ENCODE peak calls at places on chromosomes 1 and 21, in six cellular contexts. One of them, this sample, is unnamed.

GRCh38 chr1:34199927-34200326 is 23.2 kb downstream of the C1orf94 start:
- DNase-seq in fibroblast of lung: no peak
- DNase-seq in psoas muscle: no peak
- DNase-seq in GM06990: no peak
- DNase-seq in cardiac fibroblast: no peak
- DNase-seq in neural progenitor cell: no peak
- DNase-seq in this sample: no peak

GRCh38 chr1:30106125-30106524 is 617.3 kb downstream of the MATN1 start:
- DNase-seq in fibroblast of lung: peak
- DNase-seq in psoas muscle: no peak
- DNase-seq in GM06990: no peak
- DNase-seq in cardiac fibroblast: peak
- DNase-seq in neural progenitor cell: peak
- DNase-seq in this sample: no peak

GRCh38 chr1:182166750-182167149 is 105.2 kb upstream of the ZNF648 start:
- DNase-seq in fibroblast of lung: no peak
- DNase-seq in psoas muscle: no peak
- DNase-seq in GM06990: no peak
- DNase-seq in cardiac fibroblast: no peak
- DNase-seq in neural progenitor cell: no peak
- DNase-seq in this sample: no peak

GRCh38 chr1:171883844-171884243 is 42.5 kb downstream of the DNM3 start:
- DNase-seq in fibroblast of lung: no peak
- DNase-seq in psoas muscle: no peak
- DNase-seq in GM06990: peak
- DNase-seq in cardiac fibroblast: no peak
- DNase-seq in neural progenitor cell: no peak
- DNase-seq in this sample: no peak

GRCh38 chr1:4668738-4669700 is 14.6 kb downstream of the AJAP1 start:
- DNase-seq in fibroblast of lung: no peak
- DNase-seq in psoas muscle: no peak
- DNase-seq in GM06990: no peak
- DNase-seq in cardiac fibroblast: peak
- DNase-seq in neural progenitor cell: no peak
- DNase-seq in this sample: no peak

GRCh38 chr1:36223373-36223995 is 759 bp upstream of the THRAP3 start:
- DNase-seq in fibroblast of lung: peak
- DNase-seq in psoas muscle: no peak
- DNase-seq in GM06990: peak
- DNase-seq in cardiac fibroblast: peak
- DNase-seq in neural progenitor cell: peak
- DNase-seq in this sample: peak

GRCh38 chr1:180860535-180860934 is 52.2 kb upstream of the KIAA1614 start:
- DNase-seq in fibroblast of lung: no peak
- DNase-seq in psoas muscle: no peak
- DNase-seq in GM06990: no peak
- DNase-seq in cardiac fibroblast: no peak
- DNase-seq in neural progenitor cell: no peak
- DNase-seq in this sample: no peak

GRCh38 chr1:35031103-35031452 is 667 bp downstream of the ZMYM6 start:
- DNase-seq in fibroblast of lung: peak
- DNase-seq in psoas muscle: peak
- DNase-seq in GM06990: peak
- DNase-seq in cardiac fibroblast: peak
- DNase-seq in neural progenitor cell: peak
- DNase-seq in this sample: no peak

GRCh38 chr1:56573311-56573710 is 6.1 kb downstream of the PLPP3 start:
- DNase-seq in fibroblast of lung: no peak
- DNase-seq in psoas muscle: no peak
- DNase-seq in GM06990: no peak
- DNase-seq in cardiac fibroblast: no peak
- DNase-seq in neural progenitor cell: no peak
- DNase-seq in this sample: no peak

GRCh38 chr1:48047116-48047515 is 49.9 kb upstream of the TRABD2B start:
- DNase-seq in fibroblast of lung: no peak
- DNase-seq in psoas muscle: no peak
- DNase-seq in GM06990: no peak
- DNase-seq in cardiac fibroblast: no peak
- DNase-seq in neural progenitor cell: no peak
- DNase-seq in this sample: no peak

GRCh38 chr1:188027613-188028012 is 1198.9 kb downstream of the PLA2G4A start:
- DNase-seq in fibroblast of lung: peak
- DNase-seq in psoas muscle: no peak
- DNase-seq in GM06990: peak
- DNase-seq in cardiac fibroblast: peak
- DNase-seq in neural progenitor cell: no peak
- DNase-seq in this sample: no peak

GRCh38 chr1:230568008-230568407 is 74.3 kb upstream of the COG2 start:
- DNase-seq in fibroblast of lung: no peak
- DNase-seq in psoas muscle: no peak
- DNase-seq in GM06990: peak
- DNase-seq in cardiac fibroblast: peak
- DNase-seq in neural progenitor cell: no peak
- DNase-seq in this sample: no peak

GRCh38 chr1:24551910-24552571 is 3.8 kb upstream of the NCMAP start:
- DNase-seq in fibroblast of lung: peak
- DNase-seq in psoas muscle: no peak
- DNase-seq in GM06990: no peak
- DNase-seq in cardiac fibroblast: peak
- DNase-seq in neural progenitor cell: peak
- DNase-seq in this sample: no peak

GRCh38 chr1:66335859-66336640 is 197.9 kb upstream of the SGIP1 start:
- DNase-seq in fibroblast of lung: no peak
- DNase-seq in psoas muscle: peak
- DNase-seq in GM06990: peak
- DNase-seq in cardiac fibroblast: peak
- DNase-seq in neural progenitor cell: no peak
- DNase-seq in this sample: peak

GRCh38 chr21:16587141-16587570 is 857.4 kb downstream of the USP25 start:
- DNase-seq in fibroblast of lung: peak
- DNase-seq in psoas muscle: peak
- DNase-seq in GM06990: no peak
- DNase-seq in cardiac fibroblast: peak
- DNase-seq in neural progenitor cell: no peak
- DNase-seq in this sample: no peak

GRCh38 chr21:39020751-39021474 is 162.3 kb downstream of the PSMG1 start:
- DNase-seq in fibroblast of lung: peak
- DNase-seq in psoas muscle: no peak
- DNase-seq in GM06990: no peak
- DNase-seq in cardiac fibroblast: peak
- DNase-seq in neural progenitor cell: no peak
- DNase-seq in this sample: no peak

GRCh38 chr1:185652348-185652747 is 81.8 kb upstream of the HMCN1 start:
- DNase-seq in fibroblast of lung: peak
- DNase-seq in psoas muscle: no peak
- DNase-seq in GM06990: no peak
- DNase-seq in cardiac fibroblast: no peak
- DNase-seq in neural progenitor cell: no peak
- DNase-seq in this sample: no peak

GRCh38 chr1:17201201-17202021 is 3.5 kb upstream of the PADI1 start:
- DNase-seq in fibroblast of lung: no peak
- DNase-seq in psoas muscle: no peak
- DNase-seq in GM06990: no peak
- DNase-seq in cardiac fibroblast: no peak
- DNase-seq in neural progenitor cell: no peak
- DNase-seq in this sample: no peak

GRCh38 chr1:84643183-84643582 is 47.1 kb downstream of the SSX2IP start:
- DNase-seq in fibroblast of lung: no peak
- DNase-seq in psoas muscle: no peak
- DNase-seq in GM06990: no peak
- DNase-seq in cardiac fibroblast: no peak
- DNase-seq in neural progenitor cell: no peak
- DNase-seq in this sample: no peak

DNA sequence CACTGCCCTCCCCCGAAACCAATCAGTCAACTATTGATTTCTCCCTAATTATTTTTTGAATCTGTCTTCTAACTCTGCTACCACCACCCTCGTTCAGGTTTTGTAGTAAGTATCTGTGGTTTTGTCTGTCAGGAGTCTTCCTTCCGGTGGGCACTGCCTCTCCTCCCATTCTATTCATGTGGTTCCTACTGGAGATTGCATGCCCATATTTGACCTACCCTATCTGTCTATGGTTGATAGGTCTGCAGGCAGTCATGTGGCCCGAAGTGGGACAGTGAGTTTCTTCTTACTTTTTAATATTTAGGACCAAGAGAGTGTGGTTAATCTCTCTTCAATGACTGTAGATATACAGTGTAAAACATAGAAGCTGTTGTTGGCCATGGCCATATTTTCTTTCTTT is 17.8 kb upstream of the MAST2 start:
- DNase-seq in fibroblast of lung: no peak
- DNase-seq in psoas muscle: no peak
- DNase-seq in GM06990: peak
- DNase-seq in cardiac fibroblast: no peak
- DNase-seq in neural progenitor cell: no peak
- DNase-seq in this sample: peak
- H3K4me3 ChIP-seq in fibroblast of lung: no peak
- H3K4me3 ChIP-seq in psoas muscle: no peak
- H3K4me3 ChIP-seq in GM06990: no peak
- H3K4me3 ChIP-seq in cardiac fibroblast: no peak
- H3K4me3 ChIP-seq in neural progenitor cell: no peak
- H3K4me3 ChIP-seq in this sample: no peak

GRCh38 chr1:16014509-16015482 is 3.0 kb downstream of the HSPB7 start:
- DNase-seq in fibroblast of lung: no peak
- DNase-seq in psoas muscle: peak
- DNase-seq in GM06990: peak
- DNase-seq in cardiac fibroblast: no peak
- DNase-seq in neural progenitor cell: no peak
- DNase-seq in this sample: no peak

GRCh38 chr1:16017076-16017460 is 775 bp downstream of the HSPB7 start:
- DNase-seq in fibroblast of lung: no peak
- DNase-seq in psoas muscle: no peak
- DNase-seq in GM06990: no peak
- DNase-seq in cardiac fibroblast: no peak
- DNase-seq in neural progenitor cell: no peak
- DNase-seq in this sample: no peak

GRCh38 chr1:16017461-16018303 is at the start of gene HSPB7:
- DNase-seq in fibroblast of lung: peak
- DNase-seq in psoas muscle: peak
- DNase-seq in GM06990: no peak
- DNase-seq in cardiac fibroblast: peak
- DNase-seq in neural progenitor cell: peak
- DNase-seq in this sample: no peak

GRCh38 chr1:16015491-16015890 is 2.4 kb downstream of the HSPB7 start:
- DNase-seq in fibroblast of lung: no peak
- DNase-seq in psoas muscle: no peak
- DNase-seq in GM06990: no peak
- DNase-seq in cardiac fibroblast: no peak
- DNase-seq in neural progenitor cell: no peak
- DNase-seq in this sample: no peak

DNA sequence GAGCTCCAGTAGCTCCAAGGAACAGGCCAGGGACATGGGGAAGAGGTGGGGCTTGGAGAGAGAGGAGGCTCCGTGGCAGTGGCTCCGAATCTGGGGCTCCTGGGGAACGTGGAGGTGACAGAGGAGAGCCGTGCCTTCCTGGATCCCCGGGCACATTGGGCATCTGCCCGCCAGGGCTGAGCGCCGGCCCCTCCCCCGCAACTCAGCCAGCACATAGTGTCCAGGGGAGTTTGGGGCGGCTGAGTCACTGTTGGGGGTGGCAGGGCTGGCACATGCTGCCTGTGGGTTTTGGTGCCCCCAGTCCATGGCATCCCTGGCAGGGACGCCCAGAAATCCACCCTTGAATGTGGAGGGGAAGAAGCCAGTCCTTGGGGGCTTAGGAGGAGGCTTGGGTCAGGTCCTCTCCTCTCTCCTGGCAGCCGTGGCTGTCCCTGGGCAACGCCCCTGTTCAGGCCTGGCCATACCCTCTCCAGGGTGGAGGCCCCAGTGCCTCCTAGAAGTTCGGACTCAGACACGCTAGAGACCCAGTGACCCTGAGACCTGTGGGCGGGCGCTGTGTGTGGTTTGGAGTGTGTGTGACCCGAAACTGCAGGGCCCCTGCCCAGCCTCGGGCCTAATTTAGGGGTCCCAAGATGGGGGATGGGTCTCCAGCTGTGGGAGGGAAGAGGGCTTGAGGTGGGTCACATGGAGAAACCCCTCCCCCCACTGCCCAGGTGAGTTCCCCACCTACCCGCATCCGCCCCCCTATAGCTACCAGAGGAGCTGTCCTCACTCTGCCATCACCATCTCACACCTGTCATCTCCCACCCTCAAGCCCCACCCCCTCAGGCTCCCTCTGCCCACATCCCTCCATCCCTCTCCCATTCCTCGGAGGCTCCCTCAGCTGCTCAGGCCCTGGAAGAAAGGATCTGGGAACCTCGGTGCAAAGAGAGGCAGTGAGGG is 1.6 kb downstream of the HSPB7 start:
- DNase-seq in fibroblast of lung: no peak
- DNase-seq in psoas muscle: peak
- DNase-seq in GM06990: no peak
- DNase-seq in cardiac fibroblast: no peak
- DNase-seq in neural progenitor cell: no peak
- DNase-seq in this sample: no peak
- H3K4me3 ChIP-seq in fibroblast of lung: no peak
- H3K4me3 ChIP-seq in psoas muscle: peak
- H3K4me3 ChIP-seq in GM06990: no peak
- H3K4me3 ChIP-seq in cardiac fibroblast: no peak
- H3K4me3 ChIP-seq in neural progenitor cell: no peak
- H3K4me3 ChIP-seq in this sample: no peak

DNA sequence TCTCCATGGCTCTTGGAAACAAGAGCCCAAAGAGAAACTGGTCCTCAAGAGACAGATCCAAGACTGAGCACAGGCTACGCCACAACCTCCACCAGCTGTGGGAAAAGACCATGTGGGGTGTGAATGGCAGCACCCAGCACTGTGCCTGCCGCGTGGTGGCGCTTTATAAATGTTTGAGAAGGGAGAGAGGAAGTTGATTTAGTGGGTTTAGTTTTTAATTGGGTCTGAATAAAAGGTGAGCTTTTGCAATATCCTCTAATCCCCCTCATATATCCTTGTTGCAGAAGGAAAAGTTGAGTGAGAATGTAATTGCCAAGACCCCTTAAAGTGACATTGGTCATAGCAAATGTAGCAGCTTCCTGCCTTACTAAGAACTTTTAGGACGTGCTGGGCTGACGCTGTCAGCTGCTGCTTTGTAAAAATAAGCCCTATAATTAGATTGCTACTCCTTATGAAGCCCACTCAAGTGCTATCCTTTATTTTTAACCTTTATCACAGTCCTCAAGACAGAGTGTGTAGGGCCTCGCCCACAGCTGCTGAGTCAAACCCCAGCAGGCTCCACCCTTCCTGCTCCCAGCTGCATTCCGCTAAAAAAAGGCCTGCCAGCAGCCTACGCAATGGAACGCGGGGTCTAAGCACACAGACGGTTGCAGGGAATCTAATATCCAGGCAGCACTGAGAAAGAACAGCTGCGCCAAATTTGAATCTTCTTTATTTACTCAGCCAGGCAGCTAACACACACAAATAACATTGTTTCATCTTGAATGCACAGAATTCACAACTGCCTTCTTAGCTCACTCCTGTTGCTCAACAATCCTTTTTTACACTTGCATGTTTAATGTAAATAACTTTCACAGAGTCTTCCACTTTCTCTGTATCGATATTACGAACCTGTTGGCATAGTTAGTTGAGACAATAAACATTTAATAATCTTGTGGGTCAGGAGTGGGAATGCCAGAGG is 47.3 kb upstream of the PRDX6 start:
- DNase-seq in fibroblast of lung: peak
- DNase-seq in psoas muscle: peak
- DNase-seq in GM06990: no peak
- DNase-seq in cardiac fibroblast: peak
- DNase-seq in neural progenitor cell: peak
- DNase-seq in this sample: peak
- H3K4me3 ChIP-seq in fibroblast of lung: peak
- H3K4me3 ChIP-seq in psoas muscle: peak
- H3K4me3 ChIP-seq in GM06990: no peak
- H3K4me3 ChIP-seq in cardiac fibroblast: no peak
- H3K4me3 ChIP-seq in neural progenitor cell: peak
- H3K4me3 ChIP-seq in this sample: no peak

GRCh38 chr1:201614262-201615015 is 75.5 kb downstream of the NAV1 start:
- DNase-seq in fibroblast of lung: peak
- DNase-seq in psoas muscle: no peak
- DNase-seq in GM06990: no peak
- DNase-seq in cardiac fibroblast: peak
- DNase-seq in neural progenitor cell: peak
- DNase-seq in this sample: no peak
- H3K4me3 ChIP-seq in fibroblast of lung: no peak
- H3K4me3 ChIP-seq in psoas muscle: no peak
- H3K4me3 ChIP-seq in GM06990: no peak
- H3K4me3 ChIP-seq in cardiac fibroblast: no peak
- H3K4me3 ChIP-seq in neural progenitor cell: peak
- H3K4me3 ChIP-seq in this sample: no peak